ENCODE peak calls at places on chromosomes 11 and 22, in eight cellular contexts. N, O, T, Z, R, Q, J and D are unnamed samples. For H3K36me3, the result is how much of the 10 kb centered on the place peaks cover.

GRCh38 chr11:62433553-62434301 is 14.9 kb downstream of the SCGB1A1 start:
- DNase-seq in N (no peak), O (no peak), T (no peak), Z (no peak), R (no peak), Q (no peak), J (no peak), D (peak)

GRCh38 chr11:107563702-107564101 is 1.8 kb downstream of the ALKBH8 start:
- DNase-seq in N (no peak), O (peak), T (peak), Z (peak), R (peak), Q (no peak), J (peak), D (no peak)

GRCh38 chr11:61745796-61746653 is 6.4 kb upstream of the MYRF start:
- DNase-seq in N (no peak), O (no peak), T (no peak), Z (no peak), R (no peak), Q (no peak), J (no peak), D (no peak)

GRCh38 chr11:72704028-72704782 is 30.0 kb upstream of the PDE2A start:
- DNase-seq in N (no peak), O (no peak), T (no peak), Z (no peak), R (no peak), Q (no peak), J (no peak), D (no peak)

GRCh38 chr11:129320485-129320884 is 55.2 kb upstream of the BARX2 start:
- DNase-seq in N (no peak), O (no peak), T (peak), Z (no peak), R (no peak), Q (no peak), J (no peak), D (no peak)

GRCh38 chr22:50105529-50106100 is 15.8 kb downstream of the MOV10L1 start:
- DNase-seq in N (no peak), O (peak), T (peak), Z (peak), R (no peak), Q (no peak), J (no peak), D (no peak)

GRCh38 chr11:135009125-135009524 is 597.1 kb upstream of the B3GAT1 start:
- DNase-seq in N (no peak), O (no peak), T (no peak), Z (no peak), R (no peak), Q (no peak), J (no peak), D (no peak)

GRCh38 chr22:42993651-42994275 is 21.2 kb downstream of the PACSIN2 start:
- DNase-seq in N (no peak), O (no peak), T (peak), Z (peak), R (no peak), Q (no peak), J (no peak), D (peak)

GRCh38 chr11:91067666-91068065 is 844.8 kb upstream of the CHORDC1 start:
- DNase-seq in N (no peak), O (no peak), T (no peak), Z (no peak), R (no peak), Q (no peak), J (no peak), D (no peak)

GRCh38 chr22:39960791-39961746 is 872 bp downstream of the TMA7B start:
- DNase-seq in N (no peak), O (no peak), T (peak), Z (peak), R (no peak), Q (no peak), J (no peak), D (no peak)

GRCh38 chr11:120215634-120216033 is 4.8 kb downstream of the OAF start:
- DNase-seq in N (no peak), O (no peak), T (no peak), Z (peak), R (peak), Q (no peak), J (no peak), D (peak)

GRCh38 chr22:50609599-50609998 is 9.0 kb downstream of the MAPK8IP2 start:
- DNase-seq in N (no peak), O (no peak), T (no peak), Z (no peak), R (no peak), Q (no peak), J (no peak), D (no peak)

GRCh38 chr22:17121235-17122195 is at the start of gene TMEM121B:
- DNase-seq in N (peak), O (no peak), T (no peak), Z (peak), R (peak), Q (peak), J (peak), D (peak)

GRCh38 chr11:14554959-14555358 is 34.8 kb upstream of the PSMA1 start:
- DNase-seq in N (no peak), O (no peak), T (no peak), Z (peak), R (no peak), Q (no peak), J (no peak), D (no peak)

GRCh38 chr11:15854245-15854644 is 502.1 kb downstream of the SOX6 start:
- DNase-seq in N (no peak), O (no peak), T (no peak), Z (no peak), R (no peak), Q (no peak), J (no peak), D (no peak)

GRCh38 chr11:108836541-108836940 is 171.7 kb downstream of the DDX10 start:
- DNase-seq in N (no peak), O (no peak), T (no peak), Z (no peak), R (no peak), Q (no peak), J (no peak), D (no peak)

GRCh38 chr11:9276571-9276970 is 11.4 kb upstream of the DENND5A start:
- DNase-seq in N (no peak), O (peak), T (no peak), Z (no peak), R (no peak), Q (no peak), J (no peak), D (no peak)

GRCh38 chr11:81963018-81963417 is 770.6 kb downstream of the FAM181B start:
- DNase-seq in N (no peak), O (peak), T (peak), Z (peak), R (no peak), Q (no peak), J (peak), D (no peak)

GRCh38 chr11:45144126-45145082 is 2.0 kb upstream of the PRDM11 start:
- DNase-seq in N (no peak), O (peak), T (no peak), Z (no peak), R (no peak), Q (no peak), J (no peak), D (peak)

GRCh38 chr11:2459016-2459725 is 14.4 kb downstream of the KCNQ1 start:
- DNase-seq in N (peak), O (no peak), T (no peak), Z (no peak), R (no peak), Q (no peak), J (no peak), D (no peak)

GRCh38 chr11:8685306-8685705 is 2.7 kb downstream of the RPL27A start:
- DNase-seq in N (no peak), O (no peak), T (no peak), Z (no peak), R (no peak), Q (no peak), J (no peak), D (no peak)

GRCh38 chr11:73404048-73404447 is 27.8 kb downstream of the RELT start:
- DNase-seq in N (no peak), O (no peak), T (peak), Z (peak), R (peak), Q (peak), J (peak), D (peak)

GRCh38 chr22:27246558-27246957 is 555.0 kb downstream of the MN1 start:
- DNase-seq in N (no peak), O (no peak), T (no peak), Z (no peak), R (no peak), Q (no peak), J (no peak), D (no peak)

GRCh38 chr11:62266558-62266957 is 3.4 kb upstream of the SCGB2A2 start:
- DNase-seq in N (no peak), O (no peak), T (peak), Z (no peak), R (no peak), Q (no peak), J (no peak), D (no peak)

GRCh38 chr11:69059429-69059828 is 10.7 kb downstream of the TPCN2 start:
- DNase-seq in N (no peak), O (no peak), T (no peak), Z (no peak), R (no peak), Q (no peak), J (no peak), D (no peak)
- H3K36me3 ChIP-seq in N (under half), O (half or more), T (under half), Z (under half), R (under half), Q (half or more), J (under half), D (half or more)

GRCh38 chr11:63761173-63761572 is 7.4 kb downstream of the ZFTA start:
- DNase-seq in N (no peak), O (no peak), T (no peak), Z (no peak), R (no peak), Q (no peak), J (peak), D (no peak)
- H3K36me3 ChIP-seq in N (under half), O (under half), T (under half), Z (under half), R (under half), Q (under half), J (under half), D (under half)

GRCh38 chr11:11884774-11885481 is 43.2 kb downstream of the USP47 start:
- DNase-seq in N (no peak), O (peak), T (no peak), Z (no peak), R (no peak), Q (no peak), J (no peak), D (no peak)
- H3K36me3 ChIP-seq in N (under half), O (half or more), T (under half), Z (under half), R (half or more), Q (half or more), J (under half), D (under half)

GRCh38 chr22:30925667-30926066 is 42.9 kb downstream of the MORC2 start:
- DNase-seq in N (no peak), O (no peak), T (no peak), Z (no peak), R (no peak), Q (no peak), J (no peak), D (peak)

GRCh38 chr22:30930228-30930627 is 38.3 kb downstream of the MORC2 start:
- DNase-seq in N (no peak), O (no peak), T (no peak), Z (no peak), R (no peak), Q (no peak), J (no peak), D (no peak)

GRCh38 chr22:30927806-30928205 is 40.8 kb downstream of the MORC2 start:
- DNase-seq in N (no peak), O (no peak), T (no peak), Z (no peak), R (no peak), Q (no peak), J (no peak), D (no peak)

GRCh38 chr22:30926706-30927105 is 41.9 kb downstream of the MORC2 start:
- DNase-seq in N (no peak), O (no peak), T (no peak), Z (no peak), R (no peak), Q (no peak), J (no peak), D (peak)

DNA sequence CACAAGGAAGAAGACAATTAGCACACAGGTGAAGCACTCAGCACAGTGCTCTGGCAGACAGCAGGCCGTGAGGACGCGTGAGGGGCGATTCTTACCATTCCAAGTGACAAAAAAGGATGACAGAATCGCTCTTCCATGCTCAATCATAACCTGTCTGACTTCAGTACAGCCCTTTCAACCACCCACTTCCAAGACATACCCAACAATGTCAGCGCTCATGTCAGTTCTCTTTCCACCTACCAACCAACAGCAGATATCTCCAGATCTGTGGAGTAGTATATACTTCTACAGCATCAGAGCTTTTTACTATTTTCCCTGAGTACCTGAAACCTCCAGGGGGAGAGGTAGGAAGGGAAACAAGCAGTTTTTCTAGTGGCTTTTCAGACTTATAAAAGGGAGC is 40.2 kb downstream of the MORC2 start:
- DNase-seq in N (no peak), O (no peak), T (no peak), Z (no peak), R (no peak), Q (no peak), J (no peak), D (no peak)
- H3K36me3 ChIP-seq in N (under half), O (half or more), T (under half), Z (under half), R (half or more), Q (half or more), J (under half), D (half or more)

GRCh38 chr11:65207918-65208784 is 26.4 kb downstream of the CAPN1 start:
- DNase-seq in N (no peak), O (no peak), T (no peak), Z (no peak), R (no peak), Q (no peak), J (no peak), D (no peak)

GRCh38 chr11:65204646-65205601 is 23.2 kb downstream of the CAPN1 start:
- DNase-seq in N (no peak), O (peak), T (no peak), Z (peak), R (no peak), Q (no peak), J (peak), D (peak)

GRCh38 chr11:65206901-65207300 is 25.2 kb downstream of the CAPN1 start:
- DNase-seq in N (no peak), O (no peak), T (no peak), Z (no peak), R (no peak), Q (no peak), J (peak), D (no peak)

GRCh38 chr11:65205602-65205967 is 23.9 kb downstream of the CAPN1 start:
- DNase-seq in N (no peak), O (no peak), T (no peak), Z (no peak), R (no peak), Q (no peak), J (no peak), D (peak)

DNA sequence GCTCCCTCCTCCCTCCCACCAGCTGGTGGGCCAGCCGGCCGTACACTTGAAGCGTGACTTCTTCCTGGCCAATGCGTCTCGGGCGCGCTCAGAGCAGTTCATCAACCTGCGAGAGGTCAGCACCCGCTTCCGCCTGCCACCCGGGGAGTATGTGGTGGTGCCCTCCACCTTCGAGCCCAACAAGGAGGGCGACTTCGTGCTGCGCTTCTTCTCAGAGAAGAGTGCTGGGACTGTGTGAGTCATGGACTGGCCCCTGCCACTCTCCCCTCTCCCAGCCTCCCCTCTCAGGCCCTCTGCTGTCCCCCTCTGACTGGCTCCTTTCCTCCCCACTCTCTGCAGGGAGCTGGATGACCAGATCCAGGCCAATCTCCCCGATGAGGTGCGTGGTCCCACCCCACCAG is 24.7 kb downstream of the CAPN1 start:
- DNase-seq in N (no peak), O (no peak), T (no peak), Z (no peak), R (no peak), Q (no peak), J (no peak), D (peak)
- H3K36me3 ChIP-seq in N (under half), O (under half), T (half or more), Z (under half), R (half or more), Q (half or more), J (under half), D (half or more)

DNA sequence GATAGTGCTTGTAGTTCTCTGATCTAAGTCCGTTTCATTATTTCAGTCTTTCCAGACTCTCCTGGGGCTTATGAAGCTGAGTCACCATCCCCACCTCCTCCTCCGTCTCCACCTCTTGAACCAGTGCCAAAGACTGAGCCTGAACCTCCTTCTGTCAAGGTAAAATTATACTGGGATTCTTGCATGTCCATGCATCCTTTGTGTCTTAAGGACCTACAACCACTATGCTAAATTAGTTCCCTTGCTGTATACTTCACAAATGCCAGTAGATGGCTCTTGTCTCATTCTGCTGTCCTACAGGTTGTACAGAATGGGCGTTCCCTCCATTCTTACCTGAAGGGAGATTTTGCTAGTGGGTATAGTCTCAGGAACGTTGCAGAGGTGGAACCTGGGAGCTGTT is 42.2 kb downstream of the POLD3 start:
- DNase-seq in N (no peak), O (no peak), T (peak), Z (peak), R (no peak), Q (no peak), J (peak), D (no peak)
- H3K36me3 ChIP-seq in N (under half), O (half or more), T (under half), Z (under half), R (under half), Q (under half), J (under half), D (under half)

GRCh38 chr11:118592616-118593367 is 14.6 kb upstream of the PHLDB1 start:
- DNase-seq in N (no peak), O (no peak), T (no peak), Z (no peak), R (no peak), Q (no peak), J (no peak), D (no peak)
- H3K36me3 ChIP-seq in N (under half), O (half or more), T (under half), Z (under half), R (half or more), Q (half or more), J (under half), D (half or more)

GRCh38 chr11:70282012-70282411 is 11.5 kb downstream of the PPFIA1 start:
- DNase-seq in N (no peak), O (no peak), T (no peak), Z (no peak), R (no peak), Q (no peak), J (peak), D (no peak)
- H3K36me3 ChIP-seq in N (under half), O (half or more), T (under half), Z (under half), R (half or more), Q (half or more), J (under half), D (under half)

GRCh38 chr22:25483931-25484330 is 80.5 kb upstream of the GRK3 start:
- DNase-seq in N (no peak), O (no peak), T (no peak), Z (no peak), R (no peak), Q (no peak), J (no peak), D (no peak)

GRCh38 chr22:25487508-25487907 is 77.0 kb upstream of the GRK3 start:
- DNase-seq in N (no peak), O (no peak), T (no peak), Z (no peak), R (no peak), Q (no peak), J (no peak), D (no peak)

GRCh38 chr22:25484916-25485315 is 79.6 kb upstream of the GRK3 start:
- DNase-seq in N (no peak), O (no peak), T (no peak), Z (no peak), R (no peak), Q (no peak), J (no peak), D (no peak)

GRCh38 chr22:25484498-25484897 is 80.0 kb upstream of the GRK3 start:
- DNase-seq in N (no peak), O (no peak), T (no peak), Z (no peak), R (no peak), Q (no peak), J (no peak), D (no peak)

GRCh38 chr22:25485626-25486545 is 78.6 kb upstream of the GRK3 start:
- DNase-seq in N (no peak), O (no peak), T (no peak), Z (no peak), R (no peak), Q (no peak), J (no peak), D (no peak)
- H3K36me3 ChIP-seq in N (under half), O (under half), T (under half), Z (under half), R (under half), Q (under half), J (under half), D (under half)

GRCh38 chr11:117394221-117394925 is 66.7 kb downstream of the CEP164 start:
- DNase-seq in N (no peak), O (no peak), T (no peak), Z (no peak), R (no peak), Q (no peak), J (no peak), D (peak)

GRCh38 chr11:117392001-117392690 is 64.5 kb downstream of the CEP164 start:
- DNase-seq in N (no peak), O (no peak), T (no peak), Z (no peak), R (no peak), Q (no peak), J (no peak), D (peak)

GRCh38 chr11:117392979-117393378 is 65.3 kb downstream of the CEP164 start:
- DNase-seq in N (no peak), O (no peak), T (no peak), Z (no peak), R (no peak), Q (no peak), J (no peak), D (peak)

GRCh38 chr11:117395476-117395875 is 67.8 kb downstream of the CEP164 start:
- DNase-seq in N (no peak), O (no peak), T (no peak), Z (no peak), R (no peak), Q (no peak), J (no peak), D (peak)

DNA sequence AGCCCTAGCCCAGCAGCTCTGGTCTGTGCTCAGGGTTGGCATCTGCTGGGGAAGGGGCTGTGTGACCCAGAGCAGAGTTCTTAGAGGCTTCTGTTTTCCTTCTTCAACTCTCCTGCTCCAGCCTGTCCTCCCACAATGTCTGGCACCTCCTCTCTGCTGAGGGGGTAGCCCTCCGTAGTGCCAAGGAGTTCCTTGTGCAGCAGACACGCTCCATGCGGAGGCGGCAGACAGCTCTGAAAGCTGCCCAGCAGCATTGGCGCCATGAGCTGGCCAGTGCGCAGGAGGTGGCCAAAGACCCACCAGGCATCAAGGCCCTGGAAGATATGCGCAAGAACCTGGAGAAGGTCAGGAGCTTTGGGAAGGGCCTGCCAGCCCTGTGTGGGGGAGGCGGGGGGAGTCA is 69.3 kb downstream of the CEP164 start:
- DNase-seq in N (no peak), O (no peak), T (no peak), Z (no peak), R (no peak), Q (no peak), J (no peak), D (peak)
- H3K36me3 ChIP-seq in N (under half), O (half or more), T (under half), Z (under half), R (half or more), Q (half or more), J (under half), D (half or more)